ENCODE peak calls at places on chromosome 6, in seven cellular contexts. I is fibroblast of the conjunctiva; D is left lobe of liver; O is transverse colon; W is activated CD8-positive, alpha-beta memory T cell treated with anti-CD3 and anti-CD28 coated beads, Interleukin-2, amount 50 U/mL, for 4 hours; B is effector memory CD4-positive, alpha-beta T cell; X is right cardiac atrium. P is an unnamed sample.

GRCh38 chr6:120211955-120212792 is 862.6 kb upstream of the MAN1A1 start:
- DNase-seq in I (no peak), D (no peak), O (no peak), W (no peak), B (no peak), X (no peak), P (no peak)

GRCh38 chr6:109671721-109672120 is 19.3 kb downstream of the AK9 start:
- DNase-seq in I (no peak), D (no peak), O (no peak), W (no peak), B (no peak), X (no peak), P (no peak)

GRCh38 chr6:165552248-165552736 is 110.7 kb downstream of the PDE10A start:
- DNase-seq in I (no peak), D (no peak), O (no peak), W (no peak), B (no peak), X (no peak), P (no peak)

GRCh38 chr6:148272597-148272996 is 70.0 kb upstream of the SASH1 start:
- DNase-seq in I (no peak), D (no peak), O (no peak), W (no peak), B (no peak), X (no peak), P (no peak)

GRCh38 chr6:33975631-33976424 is 170.1 kb downstream of the GRM4 start:
- DNase-seq in I (no peak), D (peak), O (no peak), W (no peak), B (no peak), X (no peak), P (no peak)

GRCh38 chr6:108359901-108360882 is 65.3 kb downstream of the AFG1L start:
- DNase-seq in I (no peak), D (no peak), O (no peak), W (no peak), B (no peak), X (no peak), P (no peak)

GRCh38 chr6:16179970-16180431 is 51.1 kb downstream of the MYLIP start:
- DNase-seq in I (no peak), D (no peak), O (no peak), W (peak), B (peak), X (no peak), P (no peak)

GRCh38 chr6:31712296-31712695 is 2.9 kb upstream of the LY6G6D start:
- DNase-seq in I (no peak), D (no peak), O (peak), W (no peak), B (no peak), X (no peak), P (no peak)

GRCh38 chr6:34383651-34384304 is 8.7 kb downstream of the NUDT3 start:
- DNase-seq in I (no peak), D (no peak), O (no peak), W (no peak), B (no peak), X (no peak), P (no peak)

GRCh38 chr6:153301602-153302001 is 170.5 kb upstream of the RGS17 start:
- DNase-seq in I (no peak), D (no peak), O (no peak), W (no peak), B (no peak), X (no peak), P (no peak)

GRCh38 chr6:135212020-135212806 is 31.1 kb downstream of the MYB start:
- DNase-seq in I (no peak), D (no peak), O (no peak), W (no peak), B (no peak), X (no peak), P (no peak)

GRCh38 chr6:42380208-42380979 is 71.3 kb downstream of the TRERF1 start:
- DNase-seq in I (no peak), D (no peak), O (no peak), W (no peak), B (no peak), X (no peak), P (no peak)

GRCh38 chr6:53802582-53802981 is 7.8 kb downstream of the LRRC1 start:
- DNase-seq in I (no peak), D (no peak), O (no peak), W (no peak), B (no peak), X (no peak), P (no peak)

GRCh38 chr6:17744019-17744756 is 37.5 kb upstream of the NUP153 start:
- DNase-seq in I (no peak), D (no peak), O (no peak), W (no peak), B (no peak), X (no peak), P (no peak)

GRCh38 chr6:93105017-93105416 is 314.3 kb downstream of the EPHA7 start:
- DNase-seq in I (peak), D (no peak), O (no peak), W (no peak), B (no peak), X (no peak), P (no peak)

GRCh38 chr6:4155848-4156466 is 20.6 kb upstream of the ECI2 start:
- DNase-seq in I (peak), D (peak), O (peak), W (peak), B (peak), X (peak), P (peak)

GRCh38 chr6:9890893-9891292 is 524.0 kb downstream of the TFAP2A start:
- DNase-seq in I (no peak), D (no peak), O (no peak), W (no peak), B (no peak), X (no peak), P (no peak)

GRCh38 chr6:22980446-22980845 is 411.1 kb downstream of the HDGFL1 start:
- DNase-seq in I (no peak), D (no peak), O (no peak), W (no peak), B (no peak), X (no peak), P (no peak)